ENCODE peak calls at places on chromosomes 5 and 9, in four cellular contexts. N, X, E and G are unnamed samples.

GRCh38 chr5:116032094-116032517 is at the start of gene ARL14EPL:
- DNase-seq in E (peak), X (peak), N (no peak), G (peak)

GRCh38 chr5:150628936-150629485 is 11.4 kb upstream of the SYNPO start:
- DNase-seq in N (no peak), E (no peak), X (no peak), G (no peak)

GRCh38 chr5:139304391-139305324 is 11.1 kb downstream of the MATR3 start:
- DNase-seq in E (no peak), N (no peak), X (no peak), G (no peak)

GRCh38 chr9:134835455-134835854 is 45.2 kb upstream of the FCN2 start:
- DNase-seq in N (no peak), X (no peak), E (peak), G (no peak)

GRCh38 chr5:79840085-79840990 is 150.7 kb downstream of the CMYA5 start:
- DNase-seq in E (no peak), N (no peak), X (no peak), G (no peak)

GRCh38 chr5:646396-647201 is 34.5 kb downstream of the CEP72 start:
- DNase-seq in X (no peak), N (no peak), E (no peak), G (no peak)

GRCh38 chr9:33116855-33117254 is 40.4 kb upstream of the SMU1 start:
- DNase-seq in N (no peak), E (no peak), X (peak), G (no peak)

GRCh38 chr9:33250458-33250995 is 10.6 kb downstream of the SPINK4 start:
- DNase-seq in X (no peak), N (no peak), E (no peak), G (no peak)

GRCh38 chr9:88090151-88090581 is 48.1 kb downstream of the SPATA31C2 start:
- DNase-seq in E (peak), X (peak), N (no peak), G (no peak)
- TF ChIP-seq CTCF in E (no peak), X (no peak), N (no peak), G (no peak)

DNA sequence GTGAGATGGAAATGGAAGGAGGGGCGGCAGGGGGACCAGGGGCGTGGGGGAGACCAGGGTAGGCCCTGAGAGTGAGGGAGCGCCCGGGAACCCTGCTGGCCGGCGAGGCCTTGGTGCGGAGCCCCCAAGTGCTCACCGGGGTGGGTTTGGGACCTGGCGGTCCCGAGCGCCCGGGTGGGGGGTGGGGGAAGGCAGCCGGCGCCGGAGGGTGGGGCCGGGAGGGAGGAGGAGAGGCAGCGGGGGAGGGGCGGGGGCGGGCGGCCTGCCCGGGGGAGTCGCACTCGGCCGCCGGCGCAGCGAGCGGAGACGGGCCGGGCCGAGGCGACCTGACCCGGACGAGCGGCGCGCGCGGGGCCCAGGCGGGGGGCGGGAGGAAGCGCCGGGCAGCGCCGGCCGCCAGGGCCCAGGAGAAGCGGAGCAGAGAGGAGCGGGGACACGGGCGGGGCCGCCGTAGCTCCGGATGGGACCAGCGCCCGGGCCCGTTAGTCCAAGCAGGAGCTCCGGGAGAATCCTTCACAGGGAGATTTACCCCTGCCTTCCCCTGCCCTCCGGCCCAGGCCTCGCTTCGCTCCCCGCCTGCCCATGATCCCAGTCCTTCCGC is at the start of gene NPR2:
- DNase-seq in N (no peak), X (peak), E (peak), G (no peak)
- H3K4me3 ChIP-seq in N (peak), X (peak), E (peak), G (no peak)

GRCh38 chr9:131837316-131837715 is 97.4 kb upstream of the RAPGEF1 start:
- DNase-seq in E (peak), N (no peak), X (peak), G (no peak)
- TF ChIP-seq CTCF in E (no peak), N (no peak), X (peak), G (peak)

GRCh38 chr5:180354966-180355365 is 1.8 kb upstream of the GFPT2 start:
- DNase-seq in E (no peak), X (no peak), N (no peak), G (no peak)

GRCh38 chr5:180353226-180353962 is at the start of gene GFPT2:
- DNase-seq in X (peak), N (peak), E (peak), G (peak)

GRCh38 chr5:180352976-180353225 is 235 bp downstream of the GFPT2 start:
- DNase-seq in X (no peak), N (no peak), E (no peak), G (no peak)

GRCh38 chr5:180352116-180352975 is 790 bp downstream of the GFPT2 start:
- DNase-seq in N (peak), E (peak), X (peak), G (no peak)

GRCh38 chr5:180353963-180354574 is 933 bp upstream of the GFPT2 start:
- DNase-seq in E (no peak), N (no peak), X (no peak), G (no peak)
- H3K4me3 ChIP-seq in E (peak), N (peak), X (peak), G (no peak)

DNA sequence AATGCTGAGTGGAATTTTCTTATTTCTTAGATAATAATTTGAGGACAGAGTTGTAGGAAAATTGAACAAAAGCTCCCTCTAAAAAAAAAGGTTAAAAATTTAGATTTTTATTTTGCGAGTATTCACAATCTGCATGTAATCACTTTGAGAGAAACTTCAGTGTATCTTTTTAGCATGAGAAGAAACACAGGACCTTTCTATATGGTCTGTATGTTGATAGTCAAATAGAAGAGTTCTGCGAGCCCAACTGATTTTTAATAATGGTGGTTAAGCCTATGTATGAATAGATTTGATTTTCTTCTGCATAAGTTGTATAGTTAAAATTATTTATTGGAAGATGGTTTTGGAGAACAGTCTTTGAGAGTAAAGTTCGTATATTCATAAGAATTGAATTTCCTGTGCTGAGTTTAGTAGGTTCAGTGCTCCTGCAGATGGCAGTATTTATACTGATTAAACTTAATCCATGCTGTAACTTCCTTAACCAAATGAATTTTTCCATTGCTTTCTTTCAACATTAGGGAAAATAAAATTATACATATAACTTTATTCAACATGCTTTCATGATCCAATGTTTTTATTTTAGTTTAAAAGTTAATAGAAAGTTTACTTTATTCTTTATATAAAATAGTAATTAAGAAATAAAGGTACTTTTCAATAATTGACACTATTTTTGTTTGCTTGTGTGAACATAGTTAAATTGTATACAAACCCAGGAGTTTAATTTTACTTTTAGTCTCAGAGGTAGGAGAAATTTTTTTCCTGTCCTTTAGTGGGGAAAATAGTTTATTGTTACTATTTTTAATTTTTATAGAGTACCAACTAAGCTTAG is 19.6 kb downstream of the TCERG1 start:
- DNase-seq in X (peak), N (no peak), E (no peak), G (no peak)
- TF ChIP-seq CTCF in X (peak), N (no peak), E (peak), G (no peak)

GRCh38 chr5:5144441-5144840 is 4.3 kb downstream of the ADAMTS16 start:
- DNase-seq in X (no peak), N (no peak), E (no peak), G (no peak)

GRCh38 chr5:5149154-5149553 is 9.0 kb downstream of the ADAMTS16 start:
- DNase-seq in E (no peak), X (no peak), N (no peak), G (no peak)

GRCh38 chr5:5141625-5142527 is 1.7 kb downstream of the ADAMTS16 start:
- DNase-seq in N (no peak), E (peak), X (peak), G (peak)

GRCh38 chr5:5146530-5147160 is 6.5 kb downstream of the ADAMTS16 start:
- DNase-seq in X (no peak), N (no peak), E (no peak), G (no peak)

GRCh38 chr5:5145651-5146529 is 5.8 kb downstream of the ADAMTS16 start:
- DNase-seq in N (no peak), X (no peak), E (no peak), G (no peak)
- H3K4me3 ChIP-seq in N (peak), X (no peak), E (no peak), G (no peak)

GRCh38 chr9:89879711-89880110 is 274.9 kb downstream of the GADD45G start:
- DNase-seq in X (no peak), N (no peak), E (peak), G (no peak)
- TF ChIP-seq CTCF in X (no peak), N (no peak), E (no peak), G (no peak)